ENCODE peak calls at places on chromosomes 11 and 22, in seven cellular contexts. V is neuronal stem cell, L is H9, U is mesenchymal stem cell, T is IMR-90, O is H1, Y is trophoblast cell. F is an unnamed sample.

GRCh38 chr11:326842-327580 is 6.4 kb upstream of the IFITM3 start:
- DNase-seq in V (no peak), L (no peak), U (peak; percentile 51), T (peak; percentile 42), O (no peak), Y (no peak), F (no peak)

GRCh38 chr11:71255323-71255722 is 2.9 kb upstream of the SHANK2 start:
- DNase-seq in V (no peak), L (no peak), U (no peak), T (no peak), O (no peak), Y (no peak), F (no peak)

GRCh38 chr11:35087648-35088047 is 51.3 kb upstream of the CD44 start:
- DNase-seq in V (no peak), L (no peak), U (peak; percentile 78), T (peak; percentile 53), O (no peak), Y (no peak), F (no peak)

GRCh38 chr11:132051704-132052103 is 681.3 kb downstream of the NTM start:
- DNase-seq in V (no peak), L (no peak), U (no peak), T (no peak), O (no peak), Y (no peak), F (no peak)

GRCh38 chr11:86515297-86516094 is 140.8 kb downstream of the CCDC81 start:
- DNase-seq in V (no peak), L (no peak), U (peak; percentile 95), T (peak; percentile 91), O (no peak), Y (peak; percentile 69), F (peak; percentile 93)

GRCh38 chr11:124834526-124835190 is 30.6 kb upstream of the ROBO3 start:
- DNase-seq in V (no peak), L (no peak), U (no peak), T (no peak), O (no peak), Y (no peak), F (no peak)

GRCh38 chr11:9060700-9061111 is 30.7 kb downstream of the SCUBE2 start:
- DNase-seq in V (peak; percentile 24), L (peak; percentile 69), U (no peak), T (no peak), O (no peak), Y (no peak), F (peak; percentile 75)

GRCh38 chr11:76385903-76386302 is 4.8 kb downstream of the GVQW3 start:
- DNase-seq in V (no peak), L (peak; percentile 40), U (no peak), T (peak; percentile 20), O (peak; percentile 2), Y (no peak), F (peak; percentile 6)

GRCh38 chr11:71436861-71437260 is 11.3 kb downstream of the DHCR7 start:
- DNase-seq in V (no peak), L (no peak), U (no peak), T (no peak), O (no peak), Y (no peak), F (no peak)

GRCh38 chr11:121936375-121936774 is 179.6 kb downstream of the BLID start:
- DNase-seq in V (no peak), L (no peak), U (no peak), T (peak; percentile 54), O (no peak), Y (no peak), F (no peak)

GRCh38 chr22:23565942-23566715 is 14.0 kb downstream of the IGLL1 start:
- DNase-seq in V (peak; percentile 55), L (peak; percentile 38), U (no peak), T (no peak), O (no peak), Y (no peak), F (peak; percentile 26)

GRCh38 chr22:24119476-24119875 is 61.8 kb upstream of the SUSD2 start:
- DNase-seq in V (no peak), L (no peak), U (no peak), T (no peak), O (no peak), Y (no peak), F (no peak)

GRCh38 chr11:104625246-104625645 is 273.0 kb downstream of the CASP12 start:
- DNase-seq in V (no peak), L (no peak), U (no peak), T (peak; percentile 41), O (no peak), Y (no peak), F (no peak)

GRCh38 chr11:10441652-10442503 is 13.2 kb upstream of the AMPD3 start:
- DNase-seq in V (no peak), L (no peak), U (no peak), T (no peak), O (no peak), Y (no peak), F (no peak)

GRCh38 chr11:32012066-32012465 is 78.8 kb upstream of the RCN1 start:
- DNase-seq in V (no peak), L (no peak), U (no peak), T (no peak), O (no peak), Y (no peak), F (no peak)

GRCh38 chr11:116603783-116604323 is 168.9 kb downstream of the BUD13 start:
- DNase-seq in V (no peak), L (no peak), U (no peak), T (no peak), O (no peak), Y (no peak), F (no peak)

GRCh38 chr22:50713008-50713385 is 25.0 kb upstream of the ACR start:
- DNase-seq in V (no peak), L (no peak), U (no peak), T (no peak), O (no peak), Y (no peak), F (no peak)

GRCh38 chr22:24938741-24939341 is 7.7 kb downstream of the LHFPL7 start:
- DNase-seq in V (no peak), L (peak; percentile 55), U (peak; percentile 46), T (peak; percentile 25), O (no peak), Y (peak; percentile 22), F (peak; percentile 77)

DNA sequence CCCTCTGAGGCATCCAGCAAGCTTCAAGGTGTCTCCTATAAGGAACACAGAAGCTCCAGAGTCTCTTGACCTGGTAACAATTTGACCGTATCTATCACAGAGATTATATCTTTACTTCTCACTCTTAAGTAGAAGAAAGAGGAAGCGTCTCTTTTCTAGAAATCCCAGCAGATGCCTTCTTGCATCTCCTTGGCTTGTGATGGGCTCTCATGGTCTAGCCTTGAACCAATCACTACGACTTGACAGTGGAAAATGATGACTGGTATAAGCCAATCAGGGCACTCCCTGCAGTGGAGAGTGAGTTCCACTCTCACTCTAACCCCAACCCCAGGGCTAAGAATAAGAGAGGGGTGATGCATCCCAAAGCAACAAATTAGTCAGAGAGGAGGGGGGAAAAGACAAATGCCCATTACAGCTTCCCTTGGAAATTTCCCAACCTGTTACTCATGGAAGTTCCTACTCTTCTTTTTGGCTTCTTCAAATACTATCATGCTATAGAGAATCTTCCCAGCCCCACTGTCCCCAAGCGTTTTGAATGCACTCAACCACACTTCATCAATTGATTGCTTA is 293.5 kb downstream of the MN1 start:
- DNase-seq in V (no peak), L (no peak), U (no peak), T (peak; percentile 66), O (no peak), Y (no peak), F (no peak)
- H3K18ac ChIP-seq in V (no peak overlapping the region), L (no peak overlapping the region), U (no peak overlapping the region), T (no peak overlapping the region), O (no peak overlapping the region), Y (no peak overlapping the region), F (no peak overlapping the region)

GRCh38 chr22:19758896-19759458 is 1.6 kb upstream of the TBX1 start:
- DNase-seq in V (no peak), L (no peak), U (no peak), T (no peak), O (no peak), Y (no peak), F (no peak)
- H3K18ac ChIP-seq in V (peak overlapping the region; percentile 80), L (no peak overlapping the region), U (no peak overlapping the region), T (no peak overlapping the region), O (no peak overlapping the region), Y (no peak overlapping the region), F (no peak overlapping the region)

DNA sequence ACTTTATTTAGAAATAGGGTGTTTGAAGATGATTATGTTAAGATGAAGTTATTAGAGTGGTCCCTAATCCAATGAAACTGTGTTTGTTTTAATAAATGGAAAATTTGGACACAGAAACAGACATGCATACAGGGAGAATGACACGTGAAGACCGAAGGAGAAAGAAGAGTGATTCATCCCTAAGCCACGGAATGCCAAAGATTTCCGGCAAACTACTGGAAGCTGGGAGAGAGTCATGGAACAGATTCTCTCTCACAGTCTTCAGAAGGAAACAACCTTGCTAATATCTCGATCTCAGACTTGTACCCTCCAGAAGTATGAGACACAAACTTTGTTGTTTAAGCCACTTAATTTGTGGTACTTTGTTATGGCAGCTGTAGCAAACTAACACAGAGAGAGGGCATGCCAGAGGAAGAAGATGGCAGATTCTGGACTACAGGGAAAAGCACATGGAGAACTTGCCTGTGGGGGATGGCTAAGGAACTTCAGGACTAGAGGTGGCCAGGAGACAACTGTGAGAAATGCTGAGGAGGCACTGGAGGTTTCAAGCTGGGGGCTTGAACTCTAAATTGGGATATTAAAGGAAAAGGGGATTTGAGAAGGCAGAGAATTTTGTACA is 733.5 kb upstream of the CCDC90B start:
- DNase-seq in V (no peak), L (no peak), U (peak; percentile 85), T (peak; percentile 48), O (no peak), Y (no peak), F (peak; percentile 32)
- H3K18ac ChIP-seq in V (peak overlapping the region; percentile 77), L (no peak overlapping the region), U (peak overlapping the region; percentile 83), T (peak overlapping the region; percentile 94), O (no peak overlapping the region), Y (no peak overlapping the region), F (no peak overlapping the region)

GRCh38 chr22:38971202-38971601 is 10.9 kb upstream of the APOBEC3B start:
- DNase-seq in V (no peak), L (no peak), U (no peak), T (no peak), O (no peak), Y (no peak), F (no peak)

GRCh38 chr22:38973289-38974169 is 8.6 kb upstream of the APOBEC3B start:
- DNase-seq in V (peak; percentile 52), L (peak; percentile 80), U (peak; percentile 43), T (peak; percentile 17), O (peak; percentile 25), Y (peak; percentile 26), F (peak; percentile 76)

GRCh38 chr22:38970548-38970947 is 11.6 kb upstream of the APOBEC3B start:
- DNase-seq in V (no peak), L (no peak), U (no peak), T (no peak), O (no peak), Y (no peak), F (no peak)

GRCh38 chr22:38974826-38975175 is 7.3 kb upstream of the APOBEC3B start:
- DNase-seq in V (no peak), L (no peak), U (no peak), T (no peak), O (no peak), Y (no peak), F (no peak)

DNA sequence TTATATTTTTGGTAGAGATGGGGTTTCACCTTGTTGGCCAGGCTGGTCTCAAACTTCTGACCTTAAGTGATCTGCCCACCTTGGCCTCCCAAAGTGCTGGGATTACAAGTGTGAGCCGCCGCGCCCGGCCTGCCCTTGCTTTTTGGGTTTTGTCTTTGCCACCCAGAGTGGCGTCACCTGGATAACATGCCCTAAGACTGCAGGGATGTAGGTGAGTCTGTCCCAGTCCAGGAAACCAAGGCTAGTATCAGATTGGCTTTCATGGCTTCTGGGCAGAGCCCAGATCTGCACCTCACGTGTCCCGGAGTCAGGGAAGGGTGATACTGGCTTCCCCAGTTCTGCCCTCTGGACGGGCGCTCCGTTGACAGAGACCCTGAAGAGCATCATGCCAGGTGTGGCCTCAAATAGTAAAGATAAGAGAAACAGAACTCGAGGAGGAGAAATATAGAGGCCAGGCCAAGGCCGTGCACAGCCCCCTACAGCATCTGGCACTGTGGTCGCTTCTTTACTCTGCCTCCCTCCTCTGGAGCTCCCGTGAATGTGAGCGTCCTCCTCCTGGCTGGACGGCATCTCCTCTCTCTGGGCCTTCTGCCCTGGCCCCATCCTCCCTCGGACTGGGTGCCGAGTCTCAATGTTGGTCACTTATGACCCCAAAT is 7.8 kb upstream of the APOBEC3B start:
- DNase-seq in V (no peak), L (no peak), U (no peak), T (no peak), O (no peak), Y (no peak), F (no peak)
- H3K18ac ChIP-seq in V (no peak overlapping the region), L (no peak overlapping the region), U (no peak overlapping the region), T (no peak overlapping the region), O (no peak overlapping the region), Y (no peak overlapping the region), F (no peak overlapping the region)